ENCODE peak calls at places on chromosomes 7 and 10, in five cellular contexts. R, E, O, H and Z are unnamed samples.

GRCh38 chr10:10989669-10990068 is 28.0 kb upstream of the CELF2 start:
- DNase-seq in R (no peak), E (no peak), O (no peak), H (no peak), Z (no peak)

GRCh38 chr10:62669351-62669750 is 135.2 kb upstream of the ADO start:
- DNase-seq in R (no peak), E (no peak), O (no peak), H (no peak), Z (no peak)

GRCh38 chr10:58731276-58731675 is 218.6 kb downstream of the BICC1 start:
- DNase-seq in R (no peak), E (no peak), O (no peak), H (no peak), Z (no peak)

GRCh38 chr7:4552985-4553384 is 129.1 kb upstream of the FOXK1 start:
- DNase-seq in R (no peak), E (no peak), O (no peak), H (no peak), Z (no peak)

GRCh38 chr10:24873281-24873683 is 79.1 kb downstream of the PRTFDC1 start:
- DNase-seq in R (peak; percentile 89), E (no peak), O (no peak), H (peak; percentile 96), Z (no peak)

GRCh38 chr10:31101123-31101522 is 69.5 kb upstream of the ZNF438 start:
- DNase-seq in R (peak; percentile 31), E (no peak), O (peak; percentile 71), H (peak; percentile 94), Z (peak; percentile 55)

GRCh38 chr7:48040944-48041664 is 5.8 kb downstream of the C7orf57 start:
- DNase-seq in R (no peak), E (no peak), O (no peak), H (no peak), Z (no peak)

GRCh38 chr10:36778600-36778999 is 346.8 kb upstream of the ANKRD30A start:
- DNase-seq in R (no peak), E (no peak), O (no peak), H (no peak), Z (no peak)

GRCh38 chr10:96524745-96525144 is 11.0 kb upstream of the TLL2 start:
- DNase-seq in R (no peak), E (no peak), O (no peak), H (no peak), Z (no peak)

GRCh38 chr10:71887767-71888166 is 36.7 kb upstream of the PSAP start:
- DNase-seq in R (no peak), E (no peak), O (peak; percentile 45), H (no peak), Z (no peak)

GRCh38 chr10:43255644-43256431 is 11.0 kb downstream of the RASGEF1A start:
- DNase-seq in R (no peak), E (peak; percentile 6), O (peak; percentile 43), H (peak; percentile 8), Z (peak; percentile 64)
- TF ChIP-seq CTCF in R (peak; percentile 56), E (no peak), O (peak; percentile 71), H (peak; percentile 50), Z (peak; percentile 33)

GRCh38 chr10:29026065-29026797 is 262.6 kb upstream of the LYZL1 start:
- DNase-seq in R (no peak), E (no peak), O (no peak), H (no peak), Z (no peak)
- TF ChIP-seq CTCF in R (no peak), E (no peak), O (no peak), H (no peak), Z (no peak)

GRCh38 chr7:128266891-128267839 is 26.1 kb downstream of the LEP start:
- DNase-seq in R (peak; percentile 29), E (peak; percentile 16), O (no peak), H (peak; percentile 83), Z (no peak)

GRCh38 chr7:128271471-128272454 is 30.7 kb downstream of the LEP start:
- DNase-seq in R (no peak), E (no peak), O (no peak), H (no peak), Z (no peak)

GRCh38 chr7:128268233-128268632 is 27.2 kb downstream of the LEP start:
- DNase-seq in R (no peak), E (no peak), O (no peak), H (no peak), Z (no peak)

GRCh38 chr7:128274246-128274889 is 33.3 kb downstream of the LEP start:
- DNase-seq in R (no peak), E (no peak), O (no peak), H (no peak), Z (no peak)

DNA sequence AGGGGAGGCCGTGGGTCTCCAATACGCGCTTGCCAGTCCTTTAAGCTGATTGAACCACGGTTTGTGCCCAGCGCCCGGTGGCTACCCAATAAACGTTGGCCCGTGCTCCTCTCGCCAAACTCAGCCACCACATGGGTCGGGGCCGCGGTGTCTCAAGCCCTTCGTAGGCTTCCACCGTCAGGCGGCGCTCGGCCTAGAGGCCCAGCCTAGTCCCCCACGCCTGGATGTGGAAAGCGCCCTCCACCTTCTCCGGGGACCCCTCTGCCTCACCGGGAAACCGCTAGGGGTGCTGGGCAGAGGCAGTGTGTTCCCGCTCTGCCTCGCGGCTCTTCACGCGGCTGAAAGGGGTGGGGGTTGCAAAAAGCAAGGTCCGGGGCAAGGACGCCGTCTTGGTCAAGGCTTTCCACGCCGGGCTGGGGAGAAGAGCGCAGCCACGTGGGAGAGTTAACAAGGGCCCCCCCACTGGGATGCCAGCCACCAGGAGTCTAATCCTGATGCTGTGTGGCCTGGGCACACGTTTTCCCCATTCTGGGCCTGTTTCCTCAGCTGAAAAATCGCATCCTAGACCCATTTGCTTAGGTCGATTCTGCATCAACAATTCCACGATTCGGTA is 29.8 kb downstream of the LEP start:
- DNase-seq in R (no peak), E (no peak), O (no peak), H (no peak), Z (no peak)
- TF ChIP-seq CTCF in R (peak; percentile 31), E (no peak), O (no peak), H (peak; percentile 32), Z (no peak)

DNA sequence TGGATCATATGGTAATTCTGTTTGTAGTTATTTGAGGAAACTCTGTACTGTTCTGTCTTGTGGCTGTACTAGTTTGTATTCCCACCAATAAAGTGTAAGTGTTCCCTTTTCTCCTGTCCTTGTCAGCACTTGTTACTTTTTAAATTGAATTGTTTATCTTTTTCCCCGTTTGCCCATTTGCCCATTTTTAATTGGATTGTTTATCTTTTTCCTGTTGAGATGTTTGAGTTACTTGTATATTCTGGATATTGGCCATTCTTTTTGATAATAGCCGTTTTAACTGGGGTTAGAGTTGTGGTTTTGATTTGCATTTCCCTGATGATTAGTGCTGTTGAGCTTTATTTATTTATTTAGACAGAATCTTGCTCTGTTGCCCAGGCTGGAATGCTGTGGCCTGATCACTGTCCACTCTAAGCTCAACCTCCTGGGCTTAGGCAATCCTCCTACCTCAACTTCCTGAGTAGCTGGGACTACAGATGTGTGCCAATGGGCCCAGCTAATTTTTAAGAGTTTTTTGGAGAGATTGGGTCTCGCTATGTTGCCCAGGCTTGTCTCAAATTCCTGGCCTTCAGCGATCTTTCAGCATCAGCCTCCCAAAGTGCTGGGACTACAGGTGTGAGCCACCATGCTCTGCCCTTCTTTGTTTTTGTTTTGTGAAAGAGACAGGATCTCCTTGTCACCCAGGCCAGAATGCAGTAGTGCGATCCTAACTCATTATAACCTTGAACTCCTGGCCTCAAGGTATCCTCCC is 23.0 kb downstream of the BMPR1A start:
- DNase-seq in R (no peak), E (no peak), O (no peak), H (no peak), Z (no peak)
- TF ChIP-seq CTCF in R (no peak), E (no peak), O (no peak), H (no peak), Z (no peak)

DNA sequence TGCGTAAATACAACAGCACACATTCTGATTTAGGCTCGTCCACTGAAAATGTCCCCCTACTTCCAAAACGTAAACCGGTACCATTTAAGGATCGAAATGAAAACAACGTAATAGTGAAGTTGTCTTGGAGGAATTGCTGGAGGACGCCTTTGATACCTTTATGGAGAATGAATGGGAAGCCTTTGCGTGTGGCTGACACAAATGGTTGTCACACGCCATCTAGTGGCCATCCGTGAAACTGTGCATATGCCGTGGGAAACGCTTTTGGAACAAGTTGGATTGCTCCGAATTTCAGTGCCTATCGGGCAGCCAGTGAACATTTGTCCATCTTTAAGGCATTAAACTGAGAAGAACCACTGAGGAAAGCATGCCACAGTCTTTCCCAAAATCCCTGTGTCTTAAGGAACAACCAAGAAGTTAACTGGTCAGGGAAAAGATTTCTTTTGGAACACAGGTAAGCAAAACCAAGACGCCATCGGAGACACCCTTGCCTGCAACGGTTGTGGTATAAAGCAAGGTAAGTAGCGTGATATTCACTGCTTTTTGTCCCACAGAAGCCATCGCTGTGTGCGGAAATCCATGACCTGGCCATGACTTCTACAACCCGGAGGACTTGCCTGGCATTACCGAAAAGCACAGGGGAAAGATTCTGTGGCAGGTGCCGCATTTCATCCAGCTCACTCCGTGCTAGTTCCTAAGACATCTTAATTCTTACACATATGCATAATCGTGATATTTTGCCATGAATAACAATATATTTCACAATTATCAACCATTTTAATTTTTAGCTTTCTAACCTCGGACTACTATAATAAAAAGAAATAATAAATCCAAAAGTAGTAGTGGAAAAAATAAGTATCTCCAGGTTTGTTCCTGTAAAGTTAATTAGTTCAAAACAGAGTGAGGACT is 100.6 kb downstream of the FAM204A start:
- DNase-seq in R (peak; percentile 41), E (peak; percentile 67), O (peak; percentile 64), H (peak; percentile 73), Z (peak; percentile 52)
- TF ChIP-seq CTCF in R (peak; percentile 88), E (peak; percentile 88), O (peak; percentile 98), H (peak; percentile 93), Z (peak; percentile 97)